ENCODE peak calls at places on chromosomes 2 and 18, in six cellular contexts. T is HCT116, E is K562, H is GM12878, K is SK-N-SH, V is HepG2. G is an unnamed sample.

GRCh38 chr18:36477776-36478175 is 180.3 kb downstream of the FHOD3 start:
- DNase-seq in T (no peak), E (no peak), H (no peak), K (no peak), V (no peak), G (no peak)

GRCh38 chr2:77629529-77629928 is 107.4 kb upstream of the LRRTM4 start:
- DNase-seq in T (no peak), E (no peak), H (no peak), K (no peak), V (peak), G (no peak)

GRCh38 chr2:65420712-65421431 is 11.5 kb downstream of the SPRED2 start:
- DNase-seq in T (no peak), E (peak), H (no peak), K (no peak), V (no peak), G (peak)

GRCh38 chr2:39925312-39925711 is 146.3 kb upstream of the THUMPD2 start:
- DNase-seq in T (no peak), E (no peak), H (no peak), K (no peak), V (no peak), G (no peak)

GRCh38 chr2:30871980-30872789 is 64.9 kb upstream of the CAPN13 start:
- DNase-seq in T (no peak), E (no peak), H (no peak), K (no peak), V (no peak), G (no peak)

GRCh38 chr2:229342376-229342775 is 71.3 kb upstream of the PID1 start:
- DNase-seq in T (peak), E (peak), H (no peak), K (peak), V (peak), G (peak)

GRCh38 chr2:129861666-129862288 is 117.7 kb upstream of the RAB6C start:
- DNase-seq in T (no peak), E (no peak), H (no peak), K (no peak), V (no peak), G (no peak)

GRCh38 chr2:157787364-157787938 is 88.7 kb downstream of the ACVR1 start:
- DNase-seq in T (no peak), E (peak), H (no peak), K (no peak), V (no peak), G (no peak)

GRCh38 chr2:8659092-8659734 is 22.6 kb upstream of the ID2 start:
- DNase-seq in T (no peak), E (no peak), H (no peak), K (peak), V (peak), G (no peak)

GRCh38 chr2:199818001-199818400 is 33.0 kb downstream of the FTCDNL1 start:
- DNase-seq in T (no peak), E (no peak), H (no peak), K (no peak), V (no peak), G (no peak)

GRCh38 chr2:149858916-149859634 is 271.5 kb upstream of the MMADHC start:
- DNase-seq in T (no peak), E (no peak), H (no peak), K (no peak), V (no peak), G (no peak)

GRCh38 chr2:183035298-183035953 is 2.8 kb downstream of the NCKAP1 start:
- DNase-seq in T (no peak), E (peak), H (no peak), K (no peak), V (no peak), G (no peak)
- TF ChIP-seq SIN3A in T (no peak), E (no peak), H (no peak), K (no peak), V (no peak), G (no peak)

GRCh38 chr2:47172922-47173695 is 18.0 kb upstream of the STPG4 start:
- DNase-seq in T (no peak), E (no peak), H (no peak), K (no peak), V (no peak), G (no peak)
- H3K4me3 ChIP-seq in T (no peak), E (peak), H (peak), K (peak), V (peak), G (peak)

DNA sequence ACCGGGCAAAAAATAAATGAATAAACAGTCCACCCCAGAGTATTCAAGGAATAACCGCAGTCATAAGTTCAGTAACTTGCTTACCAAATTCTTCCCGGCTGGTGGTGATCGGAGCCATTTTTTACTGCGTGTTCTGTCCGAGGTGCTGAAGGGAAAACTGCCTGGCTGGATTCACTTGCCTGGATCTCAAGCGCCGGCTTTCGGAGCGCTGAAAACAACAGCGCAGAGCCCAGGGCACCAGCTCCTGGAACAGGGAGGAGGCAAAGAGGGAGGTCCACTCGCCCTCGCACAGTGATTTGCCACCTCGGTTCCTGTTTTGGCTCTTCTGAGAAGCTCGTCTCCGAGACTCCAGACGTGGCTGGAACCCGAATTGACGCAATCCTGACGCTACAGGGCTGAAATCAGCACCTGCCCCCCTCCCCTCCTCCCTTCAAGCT is at the start of gene SYT4:
- DNase-seq in T (no peak), E (peak), H (no peak), K (peak), V (peak), G (no peak)
- TF ChIP-seq REST in T (no peak), E (peak), H (peak), K (peak), V (peak), G (peak)

DNA sequence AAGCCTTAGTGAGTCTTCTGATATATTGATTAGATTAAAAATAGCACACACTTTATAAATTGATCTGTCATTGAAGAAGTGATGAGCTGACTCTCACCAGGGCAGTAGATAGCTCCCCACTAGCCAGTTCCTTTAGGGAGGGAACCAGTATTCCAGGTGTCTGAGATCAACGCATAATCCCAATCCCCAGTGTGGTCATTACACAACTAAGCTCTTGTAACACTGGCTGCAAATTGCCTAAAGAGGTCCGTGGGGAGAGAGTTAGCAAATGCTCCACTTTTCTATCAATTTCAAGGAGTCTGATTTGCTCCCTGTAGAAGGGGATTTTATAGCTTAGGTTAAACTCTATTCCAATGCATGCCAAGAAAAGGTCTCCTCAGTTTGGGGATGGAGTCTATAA is 7.7 kb downstream of the SLC14A1 start:
- DNase-seq in T (no peak), E (no peak), H (no peak), K (no peak), V (no peak), G (no peak)
- TF ChIP-seq SIN3A in T (no peak), E (no peak), H (no peak), K (no peak), V (no peak), G (no peak)

GRCh38 chr18:39406941-39407340 is 1841.3 kb upstream of the CELF4 start:
- DNase-seq in T (no peak), E (no peak), H (no peak), K (no peak), V (peak), G (no peak)
- H3K4me3 ChIP-seq in T (no peak), E (no peak), H (no peak), K (no peak), V (no peak), G (no peak)

GRCh38 chr2:184210329-184210728 is 388.0 kb upstream of the ZNF804A start:
- DNase-seq in T (no peak), E (no peak), H (no peak), K (no peak), V (no peak), G (no peak)
- TF ChIP-seq REST in T (no peak), E (no peak), H (no peak), K (no peak), V (no peak), G (no peak)

G was measured in Panc1.